ENCODE peak calls at places on chromosomes 3 and 15, in seven cellular contexts. One of them, this sample, is unnamed.
A peak's percentile ranks its signal among the peaks of the same experiment; 100 is the strongest.

GRCh38 chr15:23447107-23447500 is at the start of gene GOLGA6L2:
- DNase-seq in body of pancreas: no peak
- DNase-seq in astrocyte of the spinal cord: no peak
- DNase-seq in HL-60: no peak
- DNase-seq in A673: peak; percentile 32
- DNase-seq in HCT116: peak; percentile 77
- DNase-seq in progenitor cell of endocrine pancreas: no peak
- DNase-seq in this sample: no peak

GRCh38 chr15:58677426-58677825 is 72.1 kb downstream of the ADAM10 start:
- DNase-seq in body of pancreas: no peak
- DNase-seq in astrocyte of the spinal cord: no peak
- DNase-seq in HL-60: no peak
- DNase-seq in A673: no peak
- DNase-seq in HCT116: no peak
- DNase-seq in progenitor cell of endocrine pancreas: no peak
- DNase-seq in this sample: no peak

GRCh38 chr3:128237348-128238099 is 84.2 kb downstream of the EEFSEC start:
- DNase-seq in body of pancreas: no peak
- DNase-seq in astrocyte of the spinal cord: no peak
- DNase-seq in HL-60: no peak
- DNase-seq in A673: no peak
- DNase-seq in HCT116: no peak
- DNase-seq in progenitor cell of endocrine pancreas: no peak
- DNase-seq in this sample: no peak

GRCh38 chr3:50333744-50334328 is 5.8 kb upstream of the TUSC2 start:
- DNase-seq in body of pancreas: no peak
- DNase-seq in astrocyte of the spinal cord: peak; percentile 62
- DNase-seq in HL-60: no peak
- DNase-seq in A673: no peak
- DNase-seq in HCT116: no peak
- DNase-seq in progenitor cell of endocrine pancreas: no peak
- DNase-seq in this sample: no peak

GRCh38 chr3:109195812-109196211 is 59.3 kb downstream of the C3orf85 start:
- DNase-seq in body of pancreas: no peak
- DNase-seq in astrocyte of the spinal cord: peak; percentile 67
- DNase-seq in HL-60: no peak
- DNase-seq in A673: no peak
- DNase-seq in HCT116: peak; percentile 6
- DNase-seq in progenitor cell of endocrine pancreas: no peak
- DNase-seq in this sample: no peak

GRCh38 chr3:45143673-45144670 is 2.2 kb downstream of the CDCP1 start:
- DNase-seq in body of pancreas: peak; percentile 40
- DNase-seq in astrocyte of the spinal cord: no peak
- DNase-seq in HL-60: no peak
- DNase-seq in A673: no peak
- DNase-seq in HCT116: no peak
- DNase-seq in progenitor cell of endocrine pancreas: no peak
- DNase-seq in this sample: no peak

GRCh38 chr15:83565553-83566159 is 88.3 kb upstream of the ADAMTSL3 start:
- DNase-seq in body of pancreas: peak; percentile 17
- DNase-seq in astrocyte of the spinal cord: peak; percentile 29
- DNase-seq in HL-60: no peak
- DNase-seq in A673: peak; percentile 43
- DNase-seq in HCT116: peak; percentile 37
- DNase-seq in progenitor cell of endocrine pancreas: no peak
- DNase-seq in this sample: no peak

GRCh38 chr3:197490098-197490497 is 65.7 kb downstream of the BDH1 start:
- DNase-seq in body of pancreas: no peak
- DNase-seq in astrocyte of the spinal cord: peak; percentile 70
- DNase-seq in HL-60: no peak
- DNase-seq in A673: no peak
- DNase-seq in HCT116: no peak
- DNase-seq in progenitor cell of endocrine pancreas: no peak
- DNase-seq in this sample: no peak

DNA sequence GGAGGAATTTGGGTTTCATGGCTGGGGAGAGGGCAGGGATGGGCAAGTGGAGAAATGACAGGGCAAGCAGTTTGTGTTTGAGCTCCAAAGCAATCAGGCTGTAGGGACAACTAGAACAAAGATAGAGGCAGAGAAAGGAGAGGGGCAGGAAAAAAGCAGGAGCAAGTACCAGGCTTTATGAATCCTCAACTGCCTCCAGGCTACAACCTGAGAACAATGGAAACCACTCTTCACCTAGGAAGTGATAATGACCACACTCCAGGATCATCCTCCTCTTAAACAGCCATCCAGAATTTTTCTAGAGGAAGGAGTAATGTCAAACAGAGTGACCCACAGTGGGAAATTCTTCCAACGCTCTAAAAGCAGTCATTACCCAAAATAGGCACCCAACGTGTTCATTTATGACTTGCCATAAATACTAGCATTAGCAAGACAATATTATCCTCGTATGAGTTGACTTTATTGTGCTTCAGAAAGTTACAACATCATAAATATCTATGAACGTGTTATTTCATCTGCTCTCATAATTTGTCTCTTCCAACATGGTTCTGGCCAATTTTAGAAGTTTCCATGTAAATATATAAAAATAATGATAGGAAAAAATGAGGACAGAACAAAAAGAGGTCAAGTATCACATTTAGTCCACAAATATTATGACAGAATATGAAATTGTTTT is 50.5 kb downstream of the TNFAIP8L3 start:
- DNase-seq in body of pancreas: no peak
- DNase-seq in astrocyte of the spinal cord: no peak
- DNase-seq in HL-60: no peak
- DNase-seq in A673: no peak
- DNase-seq in HCT116: no peak
- DNase-seq in progenitor cell of endocrine pancreas: no peak
- DNase-seq in this sample: no peak
- TF ChIP-seq CTCF in body of pancreas: no peak
- TF ChIP-seq CTCF in astrocyte of the spinal cord: no peak
- TF ChIP-seq CTCF in HL-60: no peak
- TF ChIP-seq CTCF in A673: no peak
- TF ChIP-seq CTCF in HCT116: no peak
- TF ChIP-seq CTCF in progenitor cell of endocrine pancreas: no peak
- TF ChIP-seq CTCF in this sample: no peak

GRCh38 chr15:39578851-39579486 is 1.9 kb upstream of the THBS1 start:
- DNase-seq in body of pancreas: no peak
- DNase-seq in astrocyte of the spinal cord: peak; percentile 20
- DNase-seq in HL-60: no peak
- DNase-seq in A673: no peak
- DNase-seq in HCT116: no peak
- DNase-seq in progenitor cell of endocrine pancreas: no peak
- DNase-seq in this sample: no peak
- TF ChIP-seq CTCF in body of pancreas: no peak
- TF ChIP-seq CTCF in astrocyte of the spinal cord: peak; percentile 13
- TF ChIP-seq CTCF in HL-60: no peak
- TF ChIP-seq CTCF in A673: no peak
- TF ChIP-seq CTCF in HCT116: no peak
- TF ChIP-seq CTCF in progenitor cell of endocrine pancreas: no peak
- TF ChIP-seq CTCF in this sample: peak; percentile 12

DNA sequence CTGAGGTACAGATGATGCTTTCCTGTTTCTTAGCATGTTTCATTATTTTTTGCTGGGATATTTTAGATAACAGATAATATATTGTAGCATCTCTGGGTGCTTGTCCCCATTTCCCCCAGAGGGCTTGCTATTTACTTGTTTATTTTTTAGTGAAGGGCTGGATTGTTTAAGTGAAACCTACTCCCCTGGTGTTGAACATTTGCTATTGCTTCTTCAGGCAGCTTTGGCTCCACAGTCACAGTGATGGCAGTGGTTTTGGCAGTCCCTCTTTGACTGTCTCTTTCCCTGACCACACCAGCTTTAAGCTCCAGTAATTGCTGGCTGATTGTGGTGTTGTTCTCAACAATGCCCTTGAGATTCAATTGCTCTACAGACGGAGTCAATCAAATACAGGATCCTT is 128.9 kb downstream of the KLF13 start:
- DNase-seq in body of pancreas: no peak
- DNase-seq in astrocyte of the spinal cord: no peak
- DNase-seq in HL-60: no peak
- DNase-seq in A673: no peak
- DNase-seq in HCT116: no peak
- DNase-seq in progenitor cell of endocrine pancreas: no peak
- DNase-seq in this sample: no peak
- TF ChIP-seq CTCF in body of pancreas: no peak
- TF ChIP-seq CTCF in astrocyte of the spinal cord: peak; percentile 28
- TF ChIP-seq CTCF in HL-60: no peak
- TF ChIP-seq CTCF in A673: no peak
- TF ChIP-seq CTCF in HCT116: peak; percentile 33
- TF ChIP-seq CTCF in progenitor cell of endocrine pancreas: peak; percentile 28
- TF ChIP-seq CTCF in this sample: no peak

GRCh38 chr15:40594429-40594836 is 384 bp downstream of the KNL1 start:
- DNase-seq in body of pancreas: peak; percentile 48
- DNase-seq in astrocyte of the spinal cord: peak; percentile 64
- DNase-seq in HL-60: peak; percentile 67
- DNase-seq in A673: peak; percentile 77
- DNase-seq in HCT116: peak; percentile 26
- DNase-seq in progenitor cell of endocrine pancreas: peak; percentile 43
- DNase-seq in this sample: peak; percentile 74
- TF ChIP-seq CTCF in body of pancreas: no peak
- TF ChIP-seq CTCF in astrocyte of the spinal cord: peak; percentile 22
- TF ChIP-seq CTCF in HL-60: no peak
- TF ChIP-seq CTCF in A673: no peak
- TF ChIP-seq CTCF in HCT116: peak; percentile 14
- TF ChIP-seq CTCF in progenitor cell of endocrine pancreas: no peak
- TF ChIP-seq CTCF in this sample: no peak

GRCh38 chr3:58335432-58335947 is 2.8 kb downstream of the PXK start:
- DNase-seq in body of pancreas: no peak
- DNase-seq in astrocyte of the spinal cord: no peak
- DNase-seq in HL-60: no peak
- DNase-seq in A673: no peak
- DNase-seq in HCT116: no peak
- DNase-seq in progenitor cell of endocrine pancreas: no peak
- DNase-seq in this sample: no peak

GRCh38 chr3:58334013-58334321 is 1.3 kb downstream of the PXK start:
- DNase-seq in body of pancreas: no peak
- DNase-seq in astrocyte of the spinal cord: no peak
- DNase-seq in HL-60: no peak
- DNase-seq in A673: no peak
- DNase-seq in HCT116: no peak
- DNase-seq in progenitor cell of endocrine pancreas: no peak
- DNase-seq in this sample: no peak

GRCh38 chr3:58332575-58333179 is at the start of gene PXK:
- DNase-seq in body of pancreas: peak; percentile 79
- DNase-seq in astrocyte of the spinal cord: peak; percentile 79
- DNase-seq in HL-60: peak; percentile 75
- DNase-seq in A673: peak; percentile 68
- DNase-seq in HCT116: peak; percentile 27
- DNase-seq in progenitor cell of endocrine pancreas: peak; percentile 58
- DNase-seq in this sample: peak; percentile 85

GRCh38 chr3:58331593-58332152 is 1.0 kb upstream of the PXK start:
- DNase-seq in body of pancreas: no peak
- DNase-seq in astrocyte of the spinal cord: no peak
- DNase-seq in HL-60: no peak
- DNase-seq in A673: no peak
- DNase-seq in HCT116: no peak
- DNase-seq in progenitor cell of endocrine pancreas: no peak
- DNase-seq in this sample: no peak

DNA sequence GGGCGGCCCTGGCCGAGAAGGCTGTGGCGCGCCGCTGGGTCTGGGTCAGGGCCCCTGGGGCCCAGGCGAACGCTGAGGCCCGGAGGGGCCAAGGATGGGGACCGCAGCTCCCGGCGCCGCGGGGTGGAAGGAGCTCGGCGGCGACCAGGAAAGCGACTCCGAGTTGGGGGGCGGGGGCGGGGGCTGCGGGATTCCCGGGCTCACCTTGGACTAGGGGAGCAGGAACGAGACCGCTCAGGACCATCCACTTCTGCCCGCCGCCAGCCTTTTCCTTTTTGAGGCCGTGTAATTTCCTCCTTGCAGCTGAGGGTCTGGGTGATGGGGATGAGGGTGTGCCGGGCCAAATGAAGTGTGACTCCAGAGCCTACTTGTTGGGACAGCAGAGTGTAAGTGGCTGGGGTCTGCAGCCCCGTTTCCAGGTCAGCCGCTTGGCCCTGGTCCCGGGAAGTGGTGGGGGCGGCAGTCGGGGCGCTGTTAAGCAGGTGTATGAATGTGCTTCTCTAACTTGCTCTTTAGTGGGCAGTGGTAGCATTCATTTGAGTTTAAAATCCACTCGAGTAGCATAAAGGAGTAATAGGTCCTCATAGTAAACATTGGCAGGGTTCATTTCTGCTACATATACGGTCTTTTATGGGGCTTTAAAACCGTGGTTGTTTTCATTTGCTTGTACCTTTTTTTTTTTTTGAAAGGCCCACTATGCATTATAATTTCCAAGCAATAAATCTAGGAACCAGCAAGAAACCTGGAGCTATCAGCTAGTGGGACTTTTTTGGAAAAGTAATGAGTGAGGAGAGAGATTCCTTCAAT is 717 bp downstream of the PXK start:
- DNase-seq in body of pancreas: no peak
- DNase-seq in astrocyte of the spinal cord: peak; percentile 36
- DNase-seq in HL-60: peak; percentile 39
- DNase-seq in A673: no peak
- DNase-seq in HCT116: no peak
- DNase-seq in progenitor cell of endocrine pancreas: no peak
- DNase-seq in this sample: peak; percentile 35
- TF ChIP-seq CTCF in body of pancreas: no peak
- TF ChIP-seq CTCF in astrocyte of the spinal cord: peak; percentile 19
- TF ChIP-seq CTCF in HL-60: no peak
- TF ChIP-seq CTCF in A673: peak; percentile 16
- TF ChIP-seq CTCF in HCT116: no peak
- TF ChIP-seq CTCF in progenitor cell of endocrine pancreas: no peak
- TF ChIP-seq CTCF in this sample: no peak